ENCODE peak calls at places on chromosome 18, in ten cellular contexts. O, R, Y, P, X, F, V, A, C and M are unnamed samples.

GRCh38 chr18:79575891-79576685 is 103.5 kb upstream of the CTDP1 start:
- DNase-seq in A (no peak), V (peak), P (peak), C (peak), O (peak), F (peak), X (peak), R (peak), Y (no peak), M (no peak)

GRCh38 chr18:54351186-54351585 is 6.5 kb downstream of the STARD6 start:
- DNase-seq in O (no peak), P (no peak), X (no peak), Y (no peak), F (no peak), A (no peak), V (no peak), R (no peak), C (no peak), M (no peak)

GRCh38 chr18:12492907-12493306 is 85.2 kb downstream of the PRELID3A start:
- DNase-seq in A (no peak), O (no peak), V (no peak), C (no peak), Y (no peak), X (no peak), F (no peak), R (no peak), P (no peak), M (no peak)

GRCh38 chr18:55262021-55262560 is 302.8 kb upstream of the CCDC68 start:
- DNase-seq in A (no peak), P (no peak), V (no peak), R (no peak), O (no peak), Y (no peak), F (no peak), C (no peak), X (no peak), M (no peak)

GRCh38 chr18:23158058-23158457 is 22.8 kb downstream of the CABLES1 start:
- DNase-seq in R (no peak), Y (no peak), V (no peak), O (no peak), P (no peak), F (no peak), X (no peak), A (no peak), C (no peak), M (no peak)

GRCh38 chr18:51138936-51139335 is 58.5 kb downstream of the MEX3C start:
- DNase-seq in C (no peak), Y (no peak), V (no peak), X (no peak), F (no peak), R (no peak), P (no peak), O (no peak), A (no peak), M (no peak)

GRCh38 chr18:41436772-41437171 is 518.3 kb upstream of the PIK3C3 start:
- DNase-seq in V (no peak), R (peak), X (no peak), F (no peak), C (no peak), P (no peak), Y (no peak), O (no peak), A (no peak), M (peak)

GRCh38 chr18:74760436-74760835 is 162.8 kb downstream of the ZNF407 start:
- DNase-seq in R (peak), A (no peak), Y (no peak), F (no peak), O (no peak), P (no peak), X (no peak), V (no peak), C (no peak), M (no peak)

GRCh38 chr18:9724797-9725196 is 16.7 kb downstream of the RAB31 start:
- DNase-seq in C (no peak), V (no peak), P (no peak), R (no peak), F (no peak), O (no peak), X (no peak), A (no peak), Y (no peak), M (no peak)

GRCh38 chr18:71471963-71472725 is 1072.0 kb downstream of the CBLN2 start:
- DNase-seq in X (no peak), A (no peak), F (no peak), R (no peak), O (no peak), Y (no peak), P (no peak), V (no peak), C (no peak), M (no peak)

GRCh38 chr18:30280861-30281470 is 761.6 kb downstream of the DSC3 start:
- DNase-seq in P (no peak), R (peak), X (no peak), Y (no peak), F (peak), A (peak), V (no peak), C (peak), O (peak), M (peak)

GRCh38 chr18:50266248-50266704 is at the start of gene CFAP53:
- DNase-seq in O (peak), C (peak), X (peak), F (peak), A (peak), R (peak), V (peak), Y (peak), P (peak), M (peak)

GRCh38 chr18:73461038-73461779 is 593.4 kb upstream of the NETO1 start:
- DNase-seq in V (no peak), O (no peak), Y (no peak), P (no peak), X (no peak), R (no peak), A (no peak), C (no peak), F (no peak), M (no peak)

DNA sequence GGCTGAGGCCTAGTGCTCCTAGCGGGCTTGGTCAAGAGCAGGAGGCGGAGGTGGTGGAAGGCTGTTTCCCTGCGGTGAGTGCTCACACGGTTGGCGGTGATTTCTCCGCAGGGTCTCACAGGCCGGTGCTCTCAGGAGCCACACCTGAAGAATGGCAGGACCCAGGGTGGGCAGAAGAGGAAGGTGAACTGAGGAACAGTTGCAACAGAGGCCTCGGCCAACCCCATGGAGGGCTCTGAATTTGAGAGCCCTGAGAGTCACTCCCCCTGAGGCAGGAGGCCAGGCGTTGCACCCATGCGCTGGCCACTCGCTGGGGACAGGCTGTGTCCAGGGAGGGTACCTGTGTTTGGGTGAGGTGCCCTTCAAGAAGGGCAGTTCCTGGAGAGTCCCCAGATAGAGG is 35.3 kb upstream of the ZNF516 start:
- DNase-seq in Y (no peak), X (no peak), V (peak), F (no peak), P (no peak), C (no peak), A (no peak), O (no peak), R (no peak), M (no peak)
- TF ChIP-seq CTCF in Y (no peak), X (no peak), V (no peak), F (no peak), P (no peak), C (no peak), A (no peak), O (no peak), R (no peak), M (no peak)

GRCh38 chr18:78497641-78498040 is 482.0 kb upstream of the SALL3 start:
- DNase-seq in V (no peak), F (no peak), C (no peak), O (no peak), Y (no peak), P (no peak), A (no peak), X (no peak), R (no peak), M (no peak)
- TF ChIP-seq CTCF in V (no peak), F (no peak), C (no peak), O (no peak), Y (no peak), P (no peak), A (no peak), X (no peak), R (no peak), M (no peak)

DNA sequence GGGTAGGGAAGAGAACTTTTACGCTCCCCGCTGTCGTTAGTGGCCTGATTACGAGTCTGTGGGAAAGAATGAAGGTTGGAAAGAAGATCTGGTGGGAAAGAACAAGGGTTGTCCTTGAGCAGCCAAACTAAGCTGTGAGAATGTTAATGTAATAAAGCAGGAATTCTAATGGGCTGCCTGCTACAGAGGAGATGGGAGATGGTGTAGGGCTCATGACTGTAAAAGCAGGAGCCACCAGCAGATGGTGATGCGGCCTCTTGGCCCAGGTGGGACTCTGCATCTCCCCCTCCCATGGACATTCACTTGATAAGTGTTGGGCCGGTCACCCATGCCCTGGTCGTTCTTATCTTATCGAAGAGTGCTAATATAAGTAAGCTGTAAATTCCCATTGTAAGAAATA is 150.0 kb downstream of the NEDD4L start:
- DNase-seq in O (no peak), V (no peak), P (no peak), A (no peak), Y (no peak), X (no peak), F (peak), C (no peak), R (no peak), M (no peak)
- TF ChIP-seq CTCF in O (peak), V (no peak), P (no peak), A (peak), Y (no peak), X (no peak), F (peak), C (peak), R (no peak), M (peak)

GRCh38 chr18:25351280-25351772 is 640 bp downstream of the ZNF521 start:
- DNase-seq in C (no peak), F (no peak), A (no peak), R (no peak), X (no peak), P (no peak), O (no peak), V (no peak), Y (peak), M (no peak)
- TF ChIP-seq CTCF in C (no peak), F (no peak), A (peak), R (no peak), X (no peak), P (no peak), O (no peak), V (no peak), Y (no peak), M (no peak)

GRCh38 chr18:47997338-47997780 is 66.9 kb upstream of the SMAD2 start:
- DNase-seq in A (no peak), C (peak), O (no peak), Y (no peak), V (no peak), P (no peak), R (no peak), X (no peak), F (no peak), M (no peak)
- TF ChIP-seq CTCF in A (peak), C (peak), O (peak), Y (no peak), V (no peak), P (peak), R (peak), X (no peak), F (no peak), M (peak)

GRCh38 chr18:48951448-48952286 is 902 bp upstream of the SMAD7 start:
- DNase-seq in X (peak), R (peak), C (peak), A (peak), F (peak), Y (peak), O (peak), P (peak), V (peak), M (peak)
- TF ChIP-seq CTCF in X (peak), R (peak), C (peak), A (peak), F (peak), Y (no peak), O (no peak), P (peak), V (no peak), M (peak)